ENCODE peak calls at places on chromosomes 1 and 21, in six cellular contexts. O is fibroblast of lung, B is transverse colon, R is OCI-LY7, M is heart left ventricle, A is neuronal stem cell. D is an unnamed sample.

GRCh38 chr1:66436378-66437135 is 97.4 kb upstream of the SGIP1 start:
- DNase-seq in O (peak; percentile 86), B (no peak), R (peak; percentile 55), M (no peak), A (no peak), D (peak; percentile 76)

GRCh38 chr1:23909412-23909811 is 3.8 kb downstream of the CNR2 start:
- DNase-seq in O (no peak), B (no peak), R (peak; percentile 85), M (no peak), A (no peak), D (no peak)

GRCh38 chr1:62625415-62625814 is 28.1 kb downstream of the ANGPTL3 start:
- DNase-seq in O (peak; percentile 8), B (no peak), R (no peak), M (no peak), A (no peak), D (no peak)

GRCh38 chr1:221961532-221962292 is 219.8 kb upstream of the DUSP10 start:
- DNase-seq in O (peak; percentile 83), B (no peak), R (no peak), M (no peak), A (no peak), D (peak; percentile 53)

GRCh38 chr1:110262846-110263631 is 52.9 kb downstream of the KCNC4 start:
- DNase-seq in O (no peak), B (no peak), R (peak; percentile 23), M (no peak), A (no peak), D (no peak)

GRCh38 chr1:96076589-96076988 is 645.0 kb upstream of the PTBP2 start:
- DNase-seq in O (no peak), B (no peak), R (no peak), M (no peak), A (no peak), D (no peak)

GRCh38 chr1:84078108-84078823 is 65.8 kb upstream of the PRKACB start:
- DNase-seq in O (peak; percentile 48), B (no peak), R (peak; percentile 37), M (peak; percentile 23), A (no peak), D (peak; percentile 66)

GRCh38 chr1:34262921-34263320 is 86.2 kb downstream of the C1orf94 start:
- DNase-seq in O (no peak), B (no peak), R (no peak), M (no peak), A (no peak), D (no peak)

GRCh38 chr1:206979379-206980043 is 9.3 kb upstream of the FCAMR start:
- DNase-seq in O (peak; percentile 27), B (no peak), R (peak; percentile 13), M (no peak), A (no peak), D (peak; percentile 36)

GRCh38 chr1:33624991-33625870 is 152.8 kb downstream of the ZSCAN20 start:
- DNase-seq in O (no peak), B (no peak), R (no peak), M (no peak), A (no peak), D (no peak)

GRCh38 chr1:101288491-101288944 is 51.7 kb downstream of the S1PR1 start:
- DNase-seq in O (peak; percentile 85), B (peak; percentile 68), R (peak; percentile 81), M (peak; percentile 59), A (peak; percentile 63), D (peak; percentile 95)

GRCh38 chr1:230109871-230110667 is 43.0 kb downstream of the GALNT2 start:
- DNase-seq in O (no peak), B (peak; percentile 74), R (peak; percentile 88), M (no peak), A (no peak), D (no peak)

GRCh38 chr1:76110662-76111061 is 36.1 kb downstream of the ST6GALNAC3 start:
- DNase-seq in O (peak; percentile 55), B (no peak), R (no peak), M (no peak), A (no peak), D (peak; percentile 27)

GRCh38 chr1:5142389-5142788 is 488.0 kb downstream of the AJAP1 start:
- DNase-seq in O (no peak), B (no peak), R (peak; percentile 63), M (no peak), A (no peak), D (no peak)

GRCh38 chr1:5140962-5141361 is 486.6 kb downstream of the AJAP1 start:
- DNase-seq in O (no peak), B (no peak), R (no peak), M (no peak), A (no peak), D (no peak)

GRCh38 chr1:5141750-5142149 is 487.3 kb downstream of the AJAP1 start:
- DNase-seq in O (no peak), B (no peak), R (no peak), M (no peak), A (no peak), D (no peak)

GRCh38 chr1:5140136-5140535 is 485.7 kb downstream of the AJAP1 start:
- DNase-seq in O (no peak), B (no peak), R (no peak), M (no peak), A (no peak), D (no peak)
- H3K9me3 ChIP-seq in O (no peaks in the 10 kb centered on the region), B (no peaks in the 10 kb centered on the region), R (no peaks in the 10 kb centered on the region), M (no peaks in the 10 kb centered on the region), A (no peaks in the 10 kb centered on the region), D (peaks cover 2% of the 10 kb centered on the region)

DNA sequence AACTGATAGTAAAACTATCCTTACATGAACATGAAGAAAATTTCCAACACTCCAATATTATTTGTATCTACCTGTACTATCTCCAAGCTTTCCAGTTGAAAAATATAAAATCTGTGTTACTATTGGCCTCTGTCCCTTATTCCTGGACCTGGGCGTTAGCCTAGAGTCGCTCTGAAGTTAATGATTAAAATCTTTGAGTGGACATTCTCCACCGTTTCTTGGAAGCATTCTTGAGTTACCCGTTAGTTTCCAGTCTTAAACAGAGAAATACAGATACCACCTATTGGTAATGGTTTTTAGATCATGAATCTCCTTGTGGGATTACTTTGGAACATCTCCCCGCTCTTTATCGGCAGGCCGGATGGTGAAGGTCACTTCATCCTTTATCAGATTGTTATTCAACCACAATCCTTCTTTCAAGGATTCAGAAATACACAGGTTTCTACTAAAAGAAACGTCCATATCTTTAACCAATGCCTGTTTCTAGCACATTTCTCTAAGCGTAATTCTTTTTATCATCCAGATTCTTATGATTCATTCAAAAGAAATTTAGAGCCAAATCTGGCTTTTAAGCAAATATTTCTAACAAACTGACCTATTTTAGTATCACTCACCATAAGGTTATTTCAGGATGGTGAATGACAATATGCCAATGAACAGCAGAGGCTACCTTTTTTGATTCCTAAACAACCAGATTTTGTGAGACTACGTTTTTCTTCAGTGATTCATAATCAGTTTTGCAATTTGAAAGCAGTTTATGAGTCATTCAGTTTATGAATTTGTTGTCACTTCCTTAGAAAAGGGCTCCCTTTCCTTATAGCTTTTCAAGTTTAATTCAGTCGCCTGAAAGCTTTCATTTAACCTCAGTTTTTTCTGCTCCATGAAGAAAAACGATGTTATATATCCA is 70.2 kb upstream of the ERRFI1 start:
- DNase-seq in O (peak; percentile 92), B (no peak), R (no peak), M (no peak), A (no peak), D (peak; percentile 78)
- H3K4me3 ChIP-seq in O (no peak overlapping the region), B (no peak overlapping the region), R (no peak overlapping the region), M (no peak overlapping the region), A (no peak overlapping the region), D (peak overlapping the region; percentile 59)

DNA sequence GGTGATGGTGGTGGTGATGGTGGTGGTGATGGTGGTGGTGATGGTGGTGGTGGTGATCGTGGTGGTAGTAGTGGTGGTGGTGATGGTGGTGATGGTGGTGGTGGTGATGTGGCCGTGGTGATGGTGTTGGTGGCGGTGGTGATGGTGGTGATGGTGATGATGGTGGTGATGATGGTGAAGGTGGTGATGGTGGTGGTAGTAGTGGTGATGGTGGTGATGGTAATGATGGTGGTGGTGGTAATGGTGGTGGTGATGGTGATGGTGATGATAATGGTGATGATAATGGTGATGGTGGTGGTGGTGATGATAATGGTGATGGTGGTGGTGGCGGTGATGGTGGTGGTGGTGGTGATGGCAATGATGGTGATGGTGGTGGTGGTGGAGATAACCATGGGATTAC is 6.8 kb upstream of the COL6A2 start:
- DNase-seq in O (no peak), B (no peak), R (no peak), M (no peak), A (no peak), D (no peak)
- H3K9me3 ChIP-seq in O (peaks cover 2% of the 10 kb centered on the region), B (no peaks in the 10 kb centered on the region), R (no peaks in the 10 kb centered on the region), M (peaks cover 12% of the 10 kb centered on the region), A (no peaks in the 10 kb centered on the region), D (peaks cover 9% of the 10 kb centered on the region)

DNA sequence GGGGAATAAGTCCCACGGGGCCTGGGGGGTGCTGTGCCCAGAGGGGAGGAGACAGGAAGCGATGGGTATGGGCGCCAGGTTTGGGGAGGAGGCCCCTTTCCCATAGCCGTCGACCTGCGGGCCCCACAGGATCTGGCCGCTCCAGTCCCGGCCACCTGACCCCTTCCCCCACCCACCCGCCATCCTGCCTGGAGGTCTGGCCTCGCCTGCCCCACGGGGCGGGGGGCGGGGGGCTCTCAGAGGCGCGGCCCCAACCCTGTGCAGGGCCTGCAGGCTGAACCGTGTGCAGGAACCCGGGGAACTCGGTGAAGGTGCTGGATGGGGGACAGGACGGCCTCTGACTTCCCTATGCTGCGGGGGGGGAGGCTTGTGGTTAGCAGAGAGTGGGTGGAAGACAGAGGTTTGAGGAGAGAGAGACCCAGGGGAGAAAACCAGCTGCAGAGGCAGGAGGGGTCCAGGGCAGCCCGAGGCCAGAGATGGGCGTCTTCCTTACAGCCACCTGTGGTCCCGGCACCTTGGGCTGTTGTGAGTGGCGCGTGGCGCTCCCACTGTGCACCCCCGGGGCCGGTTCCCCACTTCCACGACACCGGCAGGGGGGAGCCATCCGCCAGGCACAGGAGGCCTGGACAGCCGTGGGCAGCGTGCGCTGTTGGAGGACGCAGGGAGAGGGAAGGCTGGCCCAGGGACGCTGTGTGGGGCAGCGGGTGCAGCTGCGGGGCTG is 2.5 kb upstream of the TNFRSF18 start:
- DNase-seq in O (peak; percentile 51), B (peak; percentile 69), R (no peak), M (no peak), A (no peak), D (no peak)
- H3K4me3 ChIP-seq in O (no peak overlapping the region), B (no peak overlapping the region), R (no peak overlapping the region), M (no peak overlapping the region), A (no peak overlapping the region), D (peak overlapping the region; percentile 64)

GRCh38 chr1:172843444-172843843 is 184.5 kb downstream of the FASLG start:
- DNase-seq in O (no peak), B (no peak), R (no peak), M (no peak), A (no peak), D (no peak)

GRCh38 chr1:172845371-172845770 is 186.5 kb downstream of the FASLG start:
- DNase-seq in O (peak; percentile 39), B (no peak), R (no peak), M (no peak), A (no peak), D (peak; percentile 15)

GRCh38 chr1:172851077-172851476 is 192.2 kb downstream of the FASLG start:
- DNase-seq in O (no peak), B (no peak), R (no peak), M (no peak), A (no peak), D (no peak)

GRCh38 chr1:172849653-172850052 is 190.8 kb downstream of the FASLG start:
- DNase-seq in O (no peak), B (no peak), R (no peak), M (no peak), A (no peak), D (no peak)

GRCh38 chr1:172845865-172846264 is 187.0 kb downstream of the FASLG start:
- DNase-seq in O (no peak), B (no peak), R (no peak), M (no peak), A (no peak), D (no peak)
- H3K9me3 ChIP-seq in O (no peaks in the 10 kb centered on the region), B (no peaks in the 10 kb centered on the region), R (no peaks in the 10 kb centered on the region), M (no peaks in the 10 kb centered on the region), A (no peaks in the 10 kb centered on the region), D (no peaks in the 10 kb centered on the region)